ENCODE peak calls at places on chromosomes 16 and 17, in ten cellular contexts. J, B, M, Q, U, R, O, N, G and C are unnamed samples.

GRCh38 chr16:84557059-84557458 is 52.6 kb upstream of the MEAK7 start:
- DNase-seq in U (no peak), R (no peak), B (peak; percentile 67), G (no peak), M (no peak), Q (no peak), N (no peak), J (no peak), O (peak; percentile 5), C (no peak)

GRCh38 chr16:2054543-2055245 is 6.9 kb downstream of the TSC2 start:
- DNase-seq in M (no peak), G (no peak), B (no peak), U (peak; percentile 89), O (no peak), N (no peak), Q (no peak), R (peak; percentile 93), J (no peak), C (no peak)

GRCh38 chr16:77227745-77228144 is 28.5 kb downstream of the SYCE1L start:
- DNase-seq in M (no peak), O (no peak), Q (no peak), B (no peak), U (no peak), R (no peak), N (no peak), G (no peak), J (no peak), C (no peak)

GRCh38 chr17:82825540-82826124 is 14.2 kb downstream of the ZNF750 start:
- DNase-seq in R (no peak), M (no peak), O (no peak), G (no peak), U (no peak), Q (no peak), N (no peak), B (no peak), J (no peak), C (no peak)

GRCh38 chr17:2794116-2794803 is 2.0 kb upstream of the RAP1GAP2 start:
- DNase-seq in G (no peak), R (no peak), Q (no peak), J (no peak), B (no peak), O (peak; percentile 77), U (no peak), M (no peak), N (no peak), C (no peak)

GRCh38 chr17:66541461-66542182 is 239.2 kb downstream of the PRKCA start:
- DNase-seq in R (no peak), N (no peak), B (no peak), U (no peak), M (no peak), O (no peak), Q (no peak), J (peak; percentile 65), G (no peak), C (no peak)

GRCh38 chr17:68544521-68544920 is 32.3 kb downstream of the PRKAR1A start:
- DNase-seq in M (no peak), J (no peak), Q (no peak), O (no peak), N (no peak), R (no peak), B (no peak), G (no peak), U (no peak), C (no peak)

GRCh38 chr16:66798162-66798561 is 3.2 kb downstream of the TERB1 start:
- DNase-seq in J (no peak), B (no peak), N (no peak), O (no peak), Q (no peak), G (no peak), R (no peak), M (no peak), U (no peak), C (no peak)

GRCh38 chr17:57551321-57552079 is 193.6 kb downstream of the CCDC182 start:
- DNase-seq in U (peak; percentile 82), R (peak; percentile 43), M (no peak), O (peak; percentile 94), J (no peak), N (no peak), B (no peak), Q (no peak), G (no peak), C (no peak)

GRCh38 chr16:27426423-27427408 is 24.7 kb downstream of the IL21R start:
- DNase-seq in G (peak; percentile 74), R (peak; percentile 26), M (peak; percentile 43), B (peak; percentile 49), J (peak; percentile 54), U (peak; percentile 38), O (peak; percentile 89), Q (peak; percentile 60), N (no peak), C (no peak)

GRCh38 chr17:76530489-76530814 is 7.1 kb downstream of the CYGB start:
- DNase-seq in J (no peak), M (no peak), B (no peak), U (no peak), N (no peak), G (no peak), O (no peak), R (no peak), Q (no peak), C (no peak)

GRCh38 chr16:23952128-23953041 is 116.6 kb downstream of the PRKCB start:
- DNase-seq in M (no peak), Q (no peak), B (no peak), U (no peak), J (peak; percentile 91), R (no peak), G (no peak), N (no peak), O (no peak), C (no peak)

GRCh38 chr16:22192261-22193133 is 13.6 kb upstream of the EEF2K start:
- DNase-seq in B (peak; percentile 79), Q (peak; percentile 98), J (peak; percentile 81), N (peak; percentile 78), O (peak; percentile 90), G (peak; percentile 95), R (peak; percentile 78), U (peak; percentile 86), M (peak; percentile 96), C (peak; percentile 63)

GRCh38 chr16:22191089-22191965 is 14.8 kb upstream of the EEF2K start:
- DNase-seq in G (peak; percentile 100), U (peak; percentile 100), O (peak; percentile 100), J (peak; percentile 98), Q (peak; percentile 99), B (peak; percentile 99), R (peak; percentile 100), N (peak; percentile 99), M (peak; percentile 100), C (peak; percentile 99)

GRCh38 chr16:22190169-22191088 is 15.6 kb upstream of the EEF2K start:
- DNase-seq in R (peak; percentile 100), G (peak; percentile 100), J (peak; percentile 99), N (peak; percentile 100), B (peak; percentile 99), O (peak; percentile 100), U (peak; percentile 100), Q (peak; percentile 100), M (peak; percentile 100), C (peak; percentile 100)

GRCh38 chr16:22193134-22193411 is 13.0 kb upstream of the EEF2K start:
- DNase-seq in N (no peak), Q (no peak), G (no peak), B (no peak), M (no peak), O (no peak), R (no peak), U (no peak), J (peak; percentile 10), C (no peak)

GRCh38 chr16:22191966-22192260 is 14.2 kb upstream of the EEF2K start:
- DNase-seq in U (peak; percentile 43), B (no peak), M (no peak), Q (peak; percentile 70), R (no peak), G (no peak), O (no peak), N (no peak), J (peak; percentile 63), C (no peak)
- H3K27ac ChIP-seq in U (peak overlapping the region; percentile 99), B (peak overlapping the region; percentile 90), M (peak overlapping the region; percentile 94), Q (peak overlapping the region; percentile 94), R (peak overlapping the region; percentile 92), G (peak overlapping the region; percentile 99), O (peak overlapping the region; percentile 100), N (peak overlapping the region; percentile 97), J (peak overlapping the region; percentile 96), C (peak overlapping the region; percentile 96)

DNA sequence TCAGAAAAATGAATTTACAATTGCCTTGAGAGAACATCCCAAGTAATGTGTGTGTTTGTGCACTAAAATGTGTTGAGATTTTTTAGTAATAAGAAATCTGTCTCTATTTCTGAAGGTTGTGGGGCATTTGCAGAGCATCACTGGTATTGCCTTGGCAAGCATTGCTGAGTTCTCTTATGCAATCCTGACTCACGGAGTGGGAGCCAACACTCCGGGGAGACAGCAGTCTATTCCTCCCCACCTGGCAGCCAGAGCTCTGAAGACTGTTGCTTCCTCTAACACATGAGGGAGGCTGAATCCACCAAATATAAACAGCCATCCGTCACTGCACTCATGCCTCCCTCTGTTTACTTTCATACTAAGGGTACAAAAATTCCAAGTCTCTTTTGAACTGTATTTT is 10.6 kb downstream of the CNTD1 start:
- DNase-seq in O (no peak), R (no peak), N (no peak), J (no peak), G (no peak), Q (no peak), U (no peak), B (no peak), M (peak; percentile 87), C (no peak)
- TF ChIP-seq POLR2AphosphoS5 in O (no peak), R (peak; percentile 50), N (no peak), J (no peak), G (no peak), Q (no peak), U (no peak), B (no peak), M (no peak), C (no peak)

GRCh38 chr17:50107790-50108414 is 12.8 kb downstream of the PDK2 start:
- DNase-seq in O (no peak), N (no peak), J (no peak), M (no peak), U (no peak), R (no peak), Q (no peak), G (no peak), B (no peak), C (no peak)
- H3K27ac ChIP-seq in O (no peak overlapping the region), N (no peak overlapping the region), J (no peak overlapping the region), M (no peak overlapping the region), U (no peak overlapping the region), R (no peak overlapping the region), Q (no peak overlapping the region), G (no peak overlapping the region), B (no peak overlapping the region), C (no peak overlapping the region)

DNA sequence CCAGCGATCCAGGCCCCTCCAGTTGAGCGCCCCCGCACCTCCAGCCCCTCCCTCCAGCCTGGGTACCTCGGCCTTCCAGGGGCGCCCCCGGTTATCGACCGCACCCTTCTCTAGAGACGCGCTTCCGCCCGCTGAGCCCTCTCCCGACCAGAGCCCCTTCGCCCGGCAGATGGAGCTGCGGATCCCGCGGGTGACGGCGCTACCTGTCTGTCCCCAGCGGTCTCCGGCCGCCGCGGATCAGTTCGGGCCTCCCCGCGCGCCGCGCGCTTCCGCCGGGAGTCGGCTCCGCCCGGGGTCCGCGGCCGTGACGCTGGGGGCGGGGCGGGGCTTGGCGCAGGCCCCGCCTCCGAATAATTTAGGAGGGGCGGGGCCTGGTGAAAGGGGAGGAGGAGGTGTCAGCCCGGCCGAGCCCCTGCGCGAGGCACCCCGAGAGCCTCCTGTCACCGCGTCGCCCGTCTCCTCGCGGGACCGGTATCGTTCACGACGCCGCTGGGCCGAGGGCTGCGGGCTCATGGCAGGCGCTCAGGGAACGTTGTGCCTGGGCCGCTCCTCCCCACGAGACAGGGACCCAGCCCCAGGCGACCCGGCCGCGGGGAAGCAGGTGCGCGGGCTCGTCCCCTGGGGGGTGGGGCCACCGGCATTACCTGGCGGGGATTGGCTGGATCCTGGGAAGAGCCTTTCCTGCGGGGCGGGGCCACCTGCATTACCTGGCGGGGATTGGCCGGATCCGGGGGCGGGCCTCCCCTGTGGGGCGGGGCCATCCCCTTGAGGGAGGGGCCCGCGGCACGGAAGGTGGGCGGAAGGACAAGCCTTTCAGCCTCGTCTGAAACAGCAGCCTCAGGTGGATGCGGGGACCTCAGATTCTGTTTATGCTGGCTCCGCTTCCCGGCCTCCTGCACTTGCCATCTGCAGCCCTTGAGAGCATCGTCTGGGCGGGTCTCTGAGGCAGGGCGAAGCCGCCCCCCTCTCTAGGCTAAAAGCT is at the start of gene SPATA2L:
- DNase-seq in U (peak; percentile 98), J (peak; percentile 97), M (peak; percentile 89), Q (peak; percentile 96), G (peak; percentile 94), N (peak; percentile 96), B (peak; percentile 98), R (peak; percentile 98), O (peak; percentile 98), C (peak; percentile 96)
- TF ChIP-seq POLR2AphosphoS5 in U (peak; percentile 92), J (peak; percentile 60), M (peak; percentile 72), Q (peak; percentile 74), G (peak; percentile 5), N (peak; percentile 77), B (peak; percentile 70), R (peak; percentile 82), O (peak; percentile 89), C (peak; percentile 69)